ENCODE peak calls at places on chromosomes 3 and 15, in eight cellular contexts. K is fibroblast of villous mesenchyme; F is kidney tubule cell; C is activated naive CD8-positive, alpha-beta T cell treated with anti-CD3 and anti-CD28 coated beads for 36 hours; W is stimulated activated CD4-positive, alpha-beta T cell treated with anti-CD3 and anti-CD28 coated beads, Interleukin-4, amount 100 ng/mL, for 24 hours; X is aorta; S is cardiac fibroblast; V is stimulated activated naive CD4-positive, alpha-beta T cell treated with Interleukin-2 at 50 U/mL for 16 hours. O is an unnamed sample.

GRCh38 chr3:82163907-82164520 is 402.6 kb upstream of the GBE1 start:
- DNase-seq in K (peak), F (peak), C (no peak), W (no peak), X (no peak), S (peak), V (no peak), O (peak)

GRCh38 chr3:47890832-47891620 is 88.1 kb downstream of the DHX30 start:
- DNase-seq in K (peak), F (no peak), C (no peak), W (no peak), X (no peak), S (peak), V (no peak), O (no peak)

GRCh38 chr3:183460059-183461052 is 31.9 kb upstream of the MCF2L2 start:
- DNase-seq in K (no peak), F (peak), C (no peak), W (no peak), X (no peak), S (peak), V (no peak), O (no peak)

GRCh38 chr3:73074681-73075305 is 13.3 kb downstream of the EBLN2 start:
- DNase-seq in K (peak), F (no peak), C (no peak), W (no peak), X (no peak), S (no peak), V (no peak), O (no peak)

GRCh38 chr3:39965461-39965860 is 156.1 kb downstream of the MYRIP start:
- DNase-seq in K (no peak), F (no peak), C (no peak), W (no peak), X (no peak), S (no peak), V (no peak), O (no peak)

GRCh38 chr15:57345584-57345983 is 30.7 kb upstream of the CGNL1 start:
- DNase-seq in K (no peak), F (peak), C (no peak), W (no peak), X (no peak), S (peak), V (no peak), O (no peak)

GRCh38 chr3:14319654-14320182 is 82.7 kb upstream of the SLC6A6 start:
- DNase-seq in K (peak), F (peak), C (no peak), W (no peak), X (peak), S (peak), V (no peak), O (peak)

GRCh38 chr15:57784081-57784488 is 77.6 kb downstream of the POLR2M start:
- DNase-seq in K (peak), F (no peak), C (no peak), W (no peak), X (peak), S (peak), V (no peak), O (peak)

GRCh38 chr3:30231277-30232141 is 374.9 kb upstream of the TGFBR2 start:
- DNase-seq in K (peak), F (no peak), C (no peak), W (no peak), X (no peak), S (peak), V (no peak), O (peak)

GRCh38 chr3:80232760-80233159 is 465.0 kb upstream of the ROBO1 start:
- DNase-seq in K (peak), F (peak), C (no peak), W (no peak), X (no peak), S (peak), V (no peak), O (peak)

GRCh38 chr3:106688463-106688862 is 688.8 kb upstream of the CCDC54 start:
- DNase-seq in K (peak), F (peak), C (no peak), W (no peak), X (no peak), S (peak), V (no peak), O (peak)

GRCh38 chr3:5694267-5694666 is 506.8 kb downstream of the EDEM1 start:
- DNase-seq in K (no peak), F (peak), C (no peak), W (no peak), X (no peak), S (no peak), V (no peak), O (no peak)

GRCh38 chr15:85379403-85380131 is 836 bp upstream of the AKAP13 start:
- DNase-seq in K (no peak), F (peak), C (peak), W (peak), X (no peak), S (no peak), V (peak), O (peak)

GRCh38 chr3:13136426-13136825 is 63.2 kb upstream of the IQSEC1 start:
- DNase-seq in K (no peak), F (no peak), C (no peak), W (no peak), X (no peak), S (no peak), V (no peak), O (no peak)

GRCh38 chr15:82535566-82536408 is 4.5 kb downstream of the RPS17 start:
- DNase-seq in K (no peak), F (peak), C (no peak), W (no peak), X (no peak), S (no peak), V (no peak), O (no peak)

GRCh38 chr3:186644683-186645082 is 4.5 kb downstream of the FETUB start:
- DNase-seq in K (no peak), F (no peak), C (no peak), W (no peak), X (no peak), S (no peak), V (no peak), O (no peak)

GRCh38 chr3:113013593-113013992 is 22.8 kb downstream of the GTPBP8 start:
- DNase-seq in K (no peak), F (no peak), C (no peak), W (no peak), X (no peak), S (no peak), V (no peak), O (no peak)

GRCh38 chr15:34001536-34001935 is 33.2 kb downstream of the CHRM5 start:
- DNase-seq in K (no peak), F (no peak), C (no peak), W (no peak), X (no peak), S (no peak), V (no peak), O (no peak)

GRCh38 chr3:160400048-160400630 is 689 bp downstream of the SMC4 start:
- DNase-seq in K (peak), F (peak), C (peak), W (peak), X (peak), S (peak), V (peak), O (peak)

GRCh38 chr3:177475266-177475665 is 278.0 kb upstream of the TBL1XR1 start:
- DNase-seq in K (no peak), F (peak), C (no peak), W (no peak), X (no peak), S (no peak), V (no peak), O (no peak)

GRCh38 chr3:15060029-15060428 is 5.1 kb downstream of the MRPS25 start:
- DNase-seq in K (no peak), F (no peak), C (no peak), W (no peak), X (no peak), S (no peak), V (no peak), O (no peak)

GRCh38 chr15:47383801-47384200 is 333.5 kb upstream of the SEMA6D start:
- DNase-seq in K (no peak), F (no peak), C (no peak), W (no peak), X (no peak), S (no peak), V (no peak), O (no peak)

GRCh38 chr3:149368201-149368849 is 9.1 kb downstream of the TM4SF1 start:
- DNase-seq in K (peak), F (peak), C (no peak), W (no peak), X (no peak), S (peak), V (no peak), O (no peak)

GRCh38 chr3:10581251-10581650 is 75.9 kb upstream of the ATP2B2 start:
- DNase-seq in K (no peak), F (no peak), C (no peak), W (no peak), X (no peak), S (peak), V (no peak), O (peak)

GRCh38 chr15:64460737-64461576 is 579 bp downstream of the ZNF609 start:
- DNase-seq in K (peak), F (peak), C (peak), W (peak), X (peak), S (peak), V (peak), O (peak)

GRCh38 chr15:33194237-33194636 is 277 bp downstream of the FMN1 start:
- DNase-seq in K (no peak), F (no peak), C (no peak), W (no peak), X (no peak), S (no peak), V (no peak), O (peak)

GRCh38 chr15:51647128-51647562 is 24.6 kb upstream of the DMXL2 start:
- DNase-seq in K (peak), F (peak), C (no peak), W (no peak), X (peak), S (peak), V (no peak), O (peak)

GRCh38 chr3:27340524-27340923 is 28.7 kb downstream of the NEK10 start:
- DNase-seq in K (no peak), F (no peak), C (no peak), W (no peak), X (no peak), S (no peak), V (no peak), O (no peak)

GRCh38 chr3:179147571-179148445 is at the start of gene PIK3CA:
- DNase-seq in K (peak), F (peak), C (peak), W (peak), X (peak), S (peak), V (peak), O (peak)

GRCh38 chr3:187986514-187986934 is 167.4 kb upstream of the LPP start:
- DNase-seq in K (peak), F (peak), C (no peak), W (peak), X (peak), S (peak), V (peak), O (peak)

GRCh38 chr3:132983143-132983770 is 54.9 kb upstream of the TMEM108 start:
- DNase-seq in K (no peak), F (no peak), C (no peak), W (no peak), X (no peak), S (no peak), V (no peak), O (no peak)

GRCh38 chr3:177832862-177833261 is 635.6 kb upstream of the TBL1XR1 start:
- DNase-seq in K (peak), F (no peak), C (no peak), W (no peak), X (no peak), S (peak), V (no peak), O (no peak)

GRCh38 chr3:2589336-2589969 is 490.8 kb downstream of the CNTN4 start:
- DNase-seq in K (peak), F (no peak), C (no peak), W (no peak), X (no peak), S (no peak), V (no peak), O (no peak)

GRCh38 chr15:99753066-99753465 is 19.8 kb upstream of the LYSMD4 start:
- DNase-seq in K (no peak), F (no peak), C (no peak), W (no peak), X (no peak), S (no peak), V (no peak), O (no peak)

GRCh38 chr3:170632780-170633179 is 46.9 kb upstream of the SLC7A14 start:
- DNase-seq in K (peak), F (peak), C (no peak), W (no peak), X (no peak), S (no peak), V (no peak), O (no peak)

GRCh38 chr3:67809370-67809935 is 155.0 kb upstream of the SUCLG2 start:
- DNase-seq in K (no peak), F (no peak), C (no peak), W (no peak), X (no peak), S (no peak), V (no peak), O (no peak)

GRCh38 chr3:129585949-129586657 is 20.4 kb downstream of the PLXND1 start:
- DNase-seq in K (no peak), F (no peak), C (no peak), W (no peak), X (no peak), S (no peak), V (no peak), O (no peak)

GRCh38 chr3:134211797-134212196 is 38.9 kb downstream of the RYK start:
- DNase-seq in K (peak), F (peak), C (no peak), W (no peak), X (no peak), S (peak), V (no peak), O (peak)

O was measured in fibroblast of the aortic adventitia.